ENCODE peak calls at places on chromosomes 1 and 21, in five cellular contexts. F, H, Y, A and J are unnamed samples.

GRCh38 chr1:58465825-58466617 is 80.5 kb downstream of the OMA1 start:
- DNase-seq in F (no peak), H (no peak), Y (no peak), A (peak), J (no peak)

GRCh38 chr1:43973981-43974442 is 748 bp upstream of the ATP6V0B start:
- DNase-seq in F (no peak), H (no peak), Y (peak), A (no peak), J (no peak)

GRCh38 chr1:180236698-180237509 is 6.8 kb downstream of the LHX4 start:
- DNase-seq in F (no peak), H (no peak), Y (no peak), A (no peak), J (no peak)

GRCh38 chr1:2384941-2385481 is 6.3 kb downstream of the MORN1 start:
- DNase-seq in F (no peak), H (no peak), Y (no peak), A (no peak), J (peak)

GRCh38 chr1:204465469-204466415 is 28.9 kb downstream of the PIK3C2B start:
- DNase-seq in F (no peak), H (no peak), Y (no peak), A (peak), J (no peak)

GRCh38 chr1:25819496-25820246 is at the start of gene MTFR1L:
- DNase-seq in F (peak), H (peak), Y (peak), A (peak), J (peak)

GRCh38 chr1:25198731-25199231 is 33.5 kb downstream of the SYF2 start:
- DNase-seq in F (no peak), H (no peak), Y (peak), A (peak), J (peak)

GRCh38 chr1:81833722-81834121 is 33.0 kb downstream of the ADGRL2 start:
- DNase-seq in F (no peak), H (no peak), Y (no peak), A (peak), J (no peak)

GRCh38 chr1:18967066-18967690 is 10.7 kb upstream of the IFFO2 start:
- DNase-seq in F (no peak), H (no peak), Y (no peak), A (no peak), J (no peak)

GRCh38 chr1:932776-933602 is 9.3 kb downstream of the SAMD11 start:
- DNase-seq in F (no peak), H (no peak), Y (no peak), A (no peak), J (no peak)

GRCh38 chr1:116335847-116336246 is 37.2 kb upstream of the ATP1A1 start:
- DNase-seq in F (no peak), H (no peak), Y (no peak), A (no peak), J (no peak)

GRCh38 chr1:225378880-225379279 is 49.0 kb downstream of the LBR start:
- DNase-seq in F (no peak), H (peak), Y (no peak), A (peak), J (no peak)

GRCh38 chr1:93304716-93305138 is 41.0 kb upstream of the DR1 start:
- DNase-seq in F (no peak), H (peak), Y (peak), A (peak), J (peak)

GRCh38 chr1:32791881-32792280 is 25.3 kb downstream of the YARS1 start:
- DNase-seq in F (no peak), H (no peak), Y (no peak), A (peak), J (no peak)

GRCh38 chr1:23422313-23422877 is 2.2 kb downstream of the TCEA3 start:
- DNase-seq in F (no peak), H (peak), Y (peak), A (peak), J (no peak)

GRCh38 chr21:42809577-42810440 is 69.5 kb downstream of the WDR4 start:
- DNase-seq in F (no peak), H (no peak), Y (no peak), A (no peak), J (no peak)

GRCh38 chr1:115838805-115839705 is 1.9 kb downstream of the NHLH2 start:
- DNase-seq in F (no peak), H (no peak), Y (no peak), A (no peak), J (peak)

GRCh38 chr1:47262787-47263413 is 30.9 kb upstream of the TAL1 start:
- DNase-seq in F (no peak), H (peak), Y (no peak), A (no peak), J (peak)

GRCh38 chr1:222124602-222125001 is 382.7 kb upstream of the DUSP10 start:
- DNase-seq in F (no peak), H (no peak), Y (no peak), A (no peak), J (peak)